ENCODE peak calls at places on chromosomes 16 and 17, in nine cellular contexts. M is neural progenitor cell; N is body of pancreas; D is thyroid gland; A is heart left ventricle; H is cardiac muscle cell; O is transverse colon; F is dorsolateral prefrontal cortex; K is naive thymus-derived CD4-positive, alpha-beta T cell. J is an unnamed sample.

GRCh38 chr17:27558842-27559505 is 72.0 kb upstream of the LGALS9 start:
- DNase-seq in A (no peak), N (peak), K (no peak), D (no peak), O (peak), H (no peak), M (no peak), F (no peak), J (no peak)

GRCh38 chr17:31508310-31509094 is 117.0 kb downstream of the RAB11FIP4 start:
- DNase-seq in D (no peak), F (no peak), O (no peak), H (peak), M (peak), K (peak), A (no peak), N (no peak), J (peak)

GRCh38 chr16:9016824-9017223 is 53.1 kb upstream of the USP7 start:
- DNase-seq in D (no peak), M (no peak), H (no peak), F (no peak), K (no peak), A (no peak), O (no peak), N (no peak), J (no peak)

GRCh38 chr17:68349157-68349556 is 57.9 kb downstream of the ARSG start:
- DNase-seq in D (no peak), O (no peak), A (no peak), M (no peak), N (no peak), F (no peak), H (no peak), K (no peak), J (no peak)

GRCh38 chr17:14351493-14351892 is 50.6 kb downstream of the HS3ST3B1 start:
- DNase-seq in F (no peak), O (no peak), D (no peak), K (no peak), H (no peak), A (no peak), N (no peak), M (no peak), J (no peak)

GRCh38 chr17:30393491-30393890 is 14.8 kb downstream of the CPD start:
- DNase-seq in H (no peak), D (no peak), A (no peak), N (no peak), K (no peak), M (no peak), O (no peak), F (no peak), J (no peak)

GRCh38 chr16:57409870-57410585 is 5.5 kb downstream of the CCL17 start:
- DNase-seq in A (no peak), K (no peak), M (no peak), F (no peak), D (no peak), H (no peak), N (no peak), O (no peak), J (no peak)

GRCh38 chr16:13168091-13168572 is 266.7 kb downstream of the SHISA9 start:
- DNase-seq in O (no peak), D (no peak), F (no peak), K (no peak), H (no peak), N (no peak), A (no peak), M (peak), J (no peak)

GRCh38 chr17:44005865-44006580 is 1.6 kb downstream of the NAGS start:
- DNase-seq in A (peak), O (peak), D (peak), N (peak), K (peak), H (peak), M (peak), F (no peak), J (peak)

GRCh38 chr17:3838206-3838605 is 7.8 kb downstream of the NCBP3 start:
- DNase-seq in N (peak), H (no peak), M (no peak), K (no peak), F (no peak), O (peak), A (no peak), D (no peak), J (no peak)

GRCh38 chr16:11370084-11370931 is 25.0 kb downstream of the RMI2 start:
- DNase-seq in A (no peak), F (peak), D (peak), O (no peak), N (no peak), M (no peak), H (no peak), K (peak), J (peak)

GRCh38 chr17:63295839-63296590 is 150.1 kb downstream of the CYB561 start:
- DNase-seq in F (no peak), K (peak), N (no peak), O (no peak), M (no peak), H (no peak), D (no peak), A (no peak), J (no peak)

GRCh38 chr16:883340-883739 is 82.8 kb upstream of the GNG13 start:
- DNase-seq in F (no peak), K (no peak), M (no peak), H (no peak), N (no peak), O (no peak), D (no peak), A (no peak), J (no peak)

GRCh38 chr17:58156839-58157803 is 8.9 kb downstream of the OR4D1 start:
- DNase-seq in F (peak), N (peak), M (peak), O (peak), H (peak), D (peak), A (peak), K (peak), J (peak)

GRCh38 chr17:72984145-72984924 is 108.2 kb downstream of the SLC39A11 start:
- DNase-seq in K (no peak), H (no peak), N (no peak), O (no peak), A (no peak), M (no peak), F (no peak), D (no peak), J (no peak)

GRCh38 chr17:1438593-1439083 is 17.4 kb downstream of the CRK start:
- DNase-seq in F (no peak), H (no peak), K (no peak), D (no peak), M (no peak), O (no peak), A (peak), N (no peak), J (no peak)

GRCh38 chr16:83851473-83851872 is 43.7 kb downstream of the HSBP1 start:
- DNase-seq in K (no peak), D (no peak), M (no peak), O (no peak), A (no peak), H (no peak), F (no peak), N (no peak), J (no peak)

GRCh38 chr16:47424846-47425245 is 36.0 kb downstream of the ITFG1 start:
- DNase-seq in A (no peak), K (no peak), N (no peak), F (no peak), M (peak), H (no peak), D (no peak), O (no peak), J (no peak)

GRCh38 chr17:79806863-79807720 is 10.2 kb upstream of the CBX8 start:
- DNase-seq in H (no peak), M (peak), N (no peak), D (no peak), A (no peak), O (no peak), K (no peak), F (no peak), J (no peak)

GRCh38 chr17:48104440-48104839 is 3.1 kb upstream of the SNX11 start:
- DNase-seq in A (no peak), K (no peak), H (no peak), D (no peak), M (no peak), N (no peak), O (no peak), F (no peak), J (no peak)

GRCh38 chr17:77948690-77949114 is 9.8 kb upstream of the TNRC6C start:
- DNase-seq in O (no peak), N (peak), D (peak), K (no peak), F (peak), H (peak), A (no peak), M (peak), J (no peak)

GRCh38 chr16:87384162-87384999 is 805 bp upstream of the FBXO31 start:
- DNase-seq in K (no peak), N (peak), D (peak), F (peak), A (peak), M (no peak), O (peak), H (peak), J (peak)

GRCh38 chr17:78356163-78356713 is 3.6 kb downstream of the SOCS3 start:
- DNase-seq in F (peak), M (peak), D (no peak), A (no peak), O (peak), H (peak), N (no peak), K (peak), J (peak)

GRCh38 chr17:44416558-44417289 is 27.3 kb upstream of the ITGA2B start:
- DNase-seq in H (no peak), O (no peak), N (no peak), D (no peak), M (no peak), K (no peak), F (no peak), A (no peak), J (no peak)

GRCh38 chr16:87963400-87963799 is 12.2 kb downstream of the BANP start:
- DNase-seq in D (no peak), A (no peak), M (no peak), N (no peak), F (no peak), K (peak), H (no peak), O (no peak), J (no peak)

GRCh38 chr16:56534847-56535383 is 15.1 kb upstream of the BBS2 start:
- DNase-seq in O (no peak), D (no peak), M (no peak), K (no peak), F (no peak), H (no peak), A (no peak), N (no peak), J (no peak)

GRCh38 chr17:42276359-42276608 is at the start of gene STAT5B:
- DNase-seq in M (peak), H (no peak), F (peak), D (peak), O (peak), N (peak), K (peak), A (peak), J (peak)

GRCh38 chr17:17685775-17686291 is 4.6 kb downstream of the RAI1 start:
- DNase-seq in F (no peak), O (peak), K (no peak), A (no peak), D (peak), M (no peak), H (no peak), N (peak), J (no peak)

GRCh38 chr17:2082003-2082862 is 27.3 kb downstream of the HIC1 start:
- DNase-seq in H (no peak), N (no peak), A (no peak), M (no peak), D (no peak), K (no peak), O (no peak), F (no peak), J (no peak)

GRCh38 chr17:35144840-35145239 is 2.7 kb upstream of the NLE1 start:
- DNase-seq in O (no peak), D (no peak), H (no peak), N (no peak), K (no peak), F (no peak), M (no peak), A (no peak), J (no peak)

GRCh38 chr17:15919466-15919865 is 25.5 kb upstream of the ADORA2B start:
- DNase-seq in K (no peak), A (no peak), D (no peak), N (no peak), O (no peak), F (no peak), H (no peak), M (no peak), J (no peak)

GRCh38 chr16:60818471-60818870 is 1217.8 kb downstream of the CDH8 start:
- DNase-seq in F (no peak), A (no peak), M (no peak), H (no peak), D (no peak), O (no peak), K (no peak), N (no peak), J (no peak)

GRCh38 chr17:245020-245419 is 63.6 kb upstream of the DOC2B start:
- DNase-seq in F (no peak), K (no peak), H (no peak), D (no peak), N (peak), O (peak), A (no peak), M (no peak), J (peak)
- H3K27ac ChIP-seq in F (no peak), K (no peak), H (no peak), D (no peak), N (no peak), O (no peak), A (no peak), M (no peak), J (no peak)

GRCh38 chr17:8138366-8138671 is 13.9 kb downstream of the PER1 start:
- DNase-seq in O (no peak), N (no peak), M (no peak), A (no peak), K (no peak), D (no peak), H (no peak), F (no peak), J (no peak)
- H3K27ac ChIP-seq in O (peak), N (peak), M (no peak), A (peak), K (peak), D (peak), H (no peak), F (peak), J (peak)

GRCh38 chr16:3004781-3005284 is 7.9 kb upstream of the CLDN9 start:
- DNase-seq in O (peak), H (peak), F (no peak), D (peak), M (peak), N (peak), A (no peak), K (no peak), J (no peak)
- H3K27ac ChIP-seq in O (peak), H (peak), F (no peak), D (no peak), M (no peak), N (peak), A (peak), K (no peak), J (no peak)

DNA sequence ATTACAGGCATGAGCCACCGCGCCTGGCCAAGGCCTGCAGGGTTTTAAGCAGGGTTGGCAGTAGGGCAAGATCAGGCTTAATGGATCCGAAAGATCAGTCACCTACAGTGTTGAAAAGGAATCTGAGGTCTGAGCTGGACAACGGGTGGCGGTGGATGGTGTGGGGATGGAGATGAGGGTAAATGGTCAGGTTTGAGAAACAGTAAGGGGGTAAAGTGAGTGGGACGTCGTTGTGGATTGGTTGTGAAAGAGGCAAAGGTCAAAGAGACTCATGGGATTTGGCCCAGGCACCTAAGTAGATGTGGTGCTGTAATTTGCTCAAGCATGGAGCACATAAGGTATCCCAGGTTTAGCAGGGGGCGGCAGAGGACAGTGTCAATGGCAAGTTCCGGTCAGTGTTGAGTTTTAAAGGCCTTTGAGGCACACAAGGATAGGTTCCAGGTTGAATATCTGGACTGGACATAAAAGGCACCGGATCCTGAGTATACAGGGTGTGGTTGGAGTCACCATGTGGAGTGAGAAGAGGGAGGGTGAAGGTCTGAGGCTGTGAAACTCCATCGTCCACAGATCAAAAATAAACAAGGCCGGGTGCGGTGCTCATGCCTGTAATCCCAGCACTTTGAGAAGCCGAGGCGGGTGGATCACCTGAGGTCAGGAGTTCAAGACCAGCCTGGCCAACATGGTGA is 1.1 kb upstream of the SLC16A5 start:
- DNase-seq in K (no peak), D (no peak), A (no peak), F (no peak), M (no peak), N (no peak), O (peak), H (no peak), J (no peak)
- H3K27ac ChIP-seq in K (no peak), D (no peak), A (no peak), F (no peak), M (no peak), N (no peak), O (peak), H (no peak), J (no peak)

DNA sequence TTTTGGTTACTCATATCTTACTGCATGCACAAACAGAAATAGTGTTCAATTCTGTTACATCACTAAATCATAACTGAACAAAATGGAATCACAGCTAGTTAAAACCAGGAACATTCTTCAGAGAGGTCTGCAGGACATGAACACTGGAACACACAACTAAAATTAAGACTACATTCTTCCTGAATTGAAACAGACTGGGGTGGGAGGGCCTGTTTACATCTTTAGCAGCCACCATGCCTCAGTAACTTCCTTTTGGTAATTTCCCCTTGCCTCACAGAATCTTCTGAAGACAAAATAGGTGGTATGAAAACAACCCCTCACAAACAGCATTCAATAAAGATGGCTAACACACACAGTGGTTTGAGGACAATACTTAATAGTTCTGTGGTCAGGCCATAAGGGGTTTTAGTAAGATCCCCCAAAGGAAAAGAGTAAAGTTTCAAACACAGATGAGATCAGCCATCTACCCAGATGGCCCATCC is 6.5 kb downstream of the MARF1 start:
- DNase-seq in D (no peak), F (no peak), K (peak), A (no peak), N (no peak), M (no peak), H (no peak), O (no peak), J (no peak)
- H3K27ac ChIP-seq in D (no peak), F (no peak), K (peak), A (no peak), N (no peak), M (no peak), H (no peak), O (no peak), J (no peak)

J was measured in kidney.